ENCODE peak calls at places on chromosomes 6 and 20, in eight cellular contexts. O is endodermal cell; P is memory B cell; A is GM19239; S is CD4-positive, CD25-positive, alpha-beta regulatory T cell; R is spleen; I is NCI-H226; Q is fibroblast of pulmonary artery. W is an unnamed sample.

GRCh38 chr6:108585921-108586320 is 25.2 kb downstream of the FOXO3 start:
- DNase-seq in I (no peak), A (no peak), S (no peak), Q (no peak), P (no peak), R (no peak), O (no peak), W (no peak)

GRCh38 chr20:36093025-36093803 is 61.3 kb upstream of the EPB41L1 start:
- DNase-seq in I (no peak), A (no peak), O (no peak), R (peak; percentile 79), S (peak; percentile 29), P (peak; percentile 44), Q (peak; percentile 46), W (peak; percentile 53)

GRCh38 chr20:40663991-40664880 is 24.8 kb downstream of the MAFB start:
- DNase-seq in S (no peak), A (no peak), I (no peak), Q (no peak), R (no peak), P (no peak), O (peak; percentile 79), W (no peak)

GRCh38 chr6:142760152-142760551 is 184.8 kb downstream of the HIVEP2 start:
- DNase-seq in P (no peak), Q (peak; percentile 44), I (peak; percentile 48), R (no peak), O (no peak), A (no peak), S (no peak), W (peak; percentile 48)

GRCh38 chr6:73657201-73657600 is 3.4 kb upstream of the SLC17A5 start:
- DNase-seq in O (no peak), R (no peak), I (peak; percentile 45), S (no peak), P (no peak), A (no peak), Q (no peak), W (no peak)

GRCh38 chr6:89597988-89598387 is 40.6 kb downstream of the LYRM2 start:
- DNase-seq in R (no peak), A (no peak), O (peak; percentile 60), Q (peak; percentile 46), S (no peak), I (peak; percentile 78), P (no peak), W (peak; percentile 21)

GRCh38 chr20:22579119-22579427 is 5.3 kb downstream of the FOXA2 start:
- DNase-seq in R (no peak), P (no peak), S (no peak), Q (no peak), O (peak; percentile 96), I (no peak), A (no peak), W (no peak)

GRCh38 chr6:144094731-144095133 is 641 bp downstream of the SF3B5 start:
- DNase-seq in R (peak; percentile 68), S (no peak), A (no peak), O (no peak), Q (no peak), I (no peak), P (no peak), W (no peak)

GRCh38 chr6:11096109-11096508 is 2.5 kb downstream of the SMIM13 start:
- DNase-seq in R (no peak), S (no peak), P (no peak), O (peak; percentile 77), I (peak; percentile 85), Q (peak; percentile 78), A (no peak), W (peak; percentile 59)

GRCh38 chr6:152240983-152241766 is 396.0 kb downstream of the SYNE1 start:
- DNase-seq in R (no peak), O (no peak), Q (peak; percentile 58), A (no peak), P (no peak), I (no peak), S (no peak), W (no peak)

GRCh38 chr6:68689910-68690309 is 54.8 kb downstream of the ADGRB3 start:
- DNase-seq in O (no peak), A (no peak), S (no peak), P (no peak), Q (no peak), R (no peak), I (no peak), W (no peak)

GRCh38 chr6:108945686-108946158 is 97.5 kb downstream of the ARMC2 start:
- DNase-seq in Q (peak; percentile 79), I (no peak), P (no peak), A (no peak), R (peak; percentile 86), S (no peak), O (peak; percentile 69), W (no peak)

GRCh38 chr6:107334026-107334425 is 125.3 kb downstream of the PDSS2 start:
- DNase-seq in P (no peak), S (no peak), I (no peak), Q (no peak), R (no peak), A (no peak), O (no peak), W (no peak)

GRCh38 chr20:24277196-24277595 is 192.2 kb upstream of the SYNDIG1 start:
- DNase-seq in R (no peak), I (no peak), A (no peak), Q (no peak), O (no peak), S (no peak), P (no peak), W (no peak)

GRCh38 chr6:139981810-139982550 is 607.5 kb upstream of the CITED2 start:
- DNase-seq in A (no peak), I (no peak), R (no peak), S (no peak), Q (peak; percentile 71), O (peak; percentile 59), P (no peak), W (peak; percentile 77)